ENCODE peak calls at places on chromosomes 5 and 9, in five cellular contexts. A is fibroblast of the conjunctiva, I is dorsolateral prefrontal cortex, E is NCI-H2029, J is omental fat pad. L is an unnamed sample.

GRCh38 chr9:129236441-129237145 is 58.5 kb upstream of the IER5L start:
- DNase-seq in E (no peak), A (no peak), I (no peak), J (no peak), L (no peak)

GRCh38 chr5:60810438-60811085 is 33.5 kb downstream of the ELOVL7 start:
- DNase-seq in J (no peak), E (no peak), I (no peak), A (no peak), L (no peak)

GRCh38 chr9:88821033-88821748 is 170.1 kb upstream of the S1PR3 start:
- DNase-seq in A (no peak), J (no peak), E (no peak), I (no peak), L (no peak)

GRCh38 chr5:96655506-96655905 is 6.7 kb upstream of the CAST start:
- DNase-seq in A (no peak), I (no peak), E (no peak), J (no peak), L (no peak)

GRCh38 chr9:28056006-28056405 is 482.7 kb upstream of the C9orf72 start:
- DNase-seq in J (no peak), I (no peak), E (no peak), A (no peak), L (no peak)

GRCh38 chr9:107684224-107684623 is 194.7 kb upstream of the KLF4 start:
- DNase-seq in E (no peak), A (no peak), J (no peak), I (no peak), L (no peak)

GRCh38 chr9:134742822-134743221 is 101.2 kb downstream of the COL5A1 start:
- DNase-seq in I (no peak), E (no peak), J (no peak), A (no peak), L (no peak)

GRCh38 chr5:87210743-87211142 is 56.9 kb upstream of the RASA1 start:
- DNase-seq in I (no peak), E (peak), A (no peak), J (no peak), L (no peak)

GRCh38 chr9:26947736-26948135 is 694 bp upstream of the PLAA start:
- DNase-seq in J (no peak), A (no peak), I (no peak), E (no peak), L (no peak)

GRCh38 chr9:676780-677458 is 164.6 kb upstream of the DMRT1 start:
- DNase-seq in J (no peak), I (no peak), A (no peak), E (no peak), L (no peak)

GRCh38 chr5:165304193-165304820 is 1798.9 kb downstream of the MAT2B start:
- DNase-seq in E (no peak), A (no peak), I (no peak), J (no peak), L (no peak)

GRCh38 chr9:131781069-131781468 is 41.2 kb upstream of the RAPGEF1 start:
- DNase-seq in I (no peak), E (peak), J (no peak), A (no peak), L (no peak)

GRCh38 chr5:152514827-152515397 is 109.8 kb upstream of the NMUR2 start:
- DNase-seq in A (peak), E (peak), J (no peak), I (no peak), L (no peak)

GRCh38 chr9:113997610-113998009 is 80.5 kb downstream of the AMBP start:
- DNase-seq in A (no peak), I (no peak), J (no peak), E (no peak), L (no peak)

GRCh38 chr9:4417578-4418325 is 72.5 kb upstream of the SLC1A1 start:
- DNase-seq in A (no peak), E (no peak), I (no peak), J (no peak), L (no peak)

GRCh38 chr9:124868511-124869465 is 6.9 kb downstream of the ARPC5L start:
- DNase-seq in E (peak), A (peak), J (peak), I (peak), L (peak)

GRCh38 chr5:44807269-44807668 is 1.5 kb upstream of the MRPS30 start:
- DNase-seq in I (no peak), A (no peak), E (no peak), J (no peak), L (no peak)

GRCh38 chr5:132661231-132662003 is 3.4 kb downstream of the IL13 start:
- DNase-seq in E (no peak), I (no peak), A (no peak), J (no peak), L (no peak)

GRCh38 chr5:62486672-62487071 is 74.1 kb downstream of the IPO11 start:
- DNase-seq in I (no peak), A (no peak), E (no peak), J (no peak), L (no peak)

GRCh38 chr5:143964919-143965318 is 153.0 kb downstream of the HMHB1 start:
- DNase-seq in A (no peak), I (no peak), J (no peak), E (no peak), L (no peak)

GRCh38 chr9:8400378-8400777 is 600.8 kb upstream of the DMAC1 start:
- DNase-seq in E (no peak), J (no peak), I (no peak), A (no peak), L (no peak)

GRCh38 chr5:26649000-26649399 is 389.4 kb downstream of the CDH9 start:
- DNase-seq in I (no peak), A (no peak), J (no peak), E (no peak), L (no peak)

GRCh38 chr5:52334367-52334766 is 453.3 kb upstream of the ITGA1 start:
- DNase-seq in E (no peak), A (no peak), J (no peak), I (no peak), L (no peak)

GRCh38 chr5:139962445-139962844 is 80.7 kb downstream of the NRG2 start:
- DNase-seq in A (no peak), E (no peak), J (no peak), I (no peak), L (no peak)

GRCh38 chr9:78144663-78145377 is 91.1 kb upstream of the CEP78 start:
- DNase-seq in J (no peak), E (no peak), I (no peak), A (no peak), L (no peak)

GRCh38 chr9:133306242-133307194 is 29.5 kb downstream of the SURF6 start:
- DNase-seq in J (no peak), E (no peak), I (no peak), A (no peak), L (no peak)

GRCh38 chr9:93451762-93452709 is 551 bp downstream of the FAM120A start:
- DNase-seq in J (peak), A (no peak), I (no peak), E (no peak), L (peak)

GRCh38 chr5:149282027-149282965 is 10.6 kb downstream of the AFAP1L1 start:
- DNase-seq in E (no peak), A (no peak), J (no peak), I (no peak), L (no peak)

GRCh38 chr9:130313103-130313858 is 47.7 kb downstream of the HMCN2 start:
- DNase-seq in I (no peak), A (no peak), E (peak), J (no peak), L (no peak)

GRCh38 chr5:43042626-43043399 is 2.7 kb upstream of the ANXA2R start:
- DNase-seq in E (peak), I (peak), J (no peak), A (no peak), L (peak)

GRCh38 chr5:172647341-172648007 is 6.4 kb downstream of the NEURL1B start:
- DNase-seq in J (no peak), A (no peak), E (no peak), I (no peak), L (no peak)

GRCh38 chr5:35656721-35657120 is 39.1 kb downstream of the SPEF2 start:
- DNase-seq in A (no peak), J (no peak), E (no peak), I (no peak), L (no peak)

GRCh38 chr5:157816682-157817268 is 42.2 kb downstream of the CLINT1 start:
- DNase-seq in A (no peak), J (no peak), E (no peak), I (no peak), L (no peak)

GRCh38 chr9:137280478-137281344 is 3.2 kb downstream of the TOR4A start:
- DNase-seq in A (no peak), J (no peak), E (no peak), I (no peak), L (no peak)